ENCODE peak calls at places on chromosomes 11 and 22, in eight cellular contexts. I, Y, R, A, M, N, S and Z are unnamed samples.

GRCh38 chr22:38186429-38186828 is 4.8 kb upstream of the PLA2G6 start:
- DNase-seq in I (peak; percentile 51), Y (no peak), R (no peak), A (no peak), M (no peak), N (no peak), S (no peak), Z (no peak)

GRCh38 chr11:36354221-36355003 is 58.3 kb downstream of the PRR5L start:
- DNase-seq in I (no peak), Y (no peak), R (no peak), A (no peak), M (no peak), N (no peak), S (no peak), Z (no peak)

GRCh38 chr11:12164061-12165014 is 53.9 kb downstream of the MICAL2 start:
- DNase-seq in I (peak; percentile 85), Y (peak; percentile 46), R (no peak), A (peak; percentile 36), M (peak; percentile 86), N (no peak), S (no peak), Z (no peak)

GRCh38 chr11:117919326-117920275 is 9.6 kb downstream of the TMPRSS13 start:
- DNase-seq in I (no peak), Y (no peak), R (no peak), A (peak; percentile 12), M (peak; percentile 43), N (no peak), S (no peak), Z (no peak)

GRCh38 chr11:69518081-69518950 is 36.9 kb downstream of the LINC01488 start:
- DNase-seq in I (no peak), Y (no peak), R (no peak), A (no peak), M (no peak), N (no peak), S (no peak), Z (no peak)

GRCh38 chr22:19688301-19689290 is 25.7 kb upstream of the SEPTIN5 start:
- DNase-seq in I (no peak), Y (no peak), R (no peak), A (no peak), M (no peak), N (no peak), S (peak; percentile 61), Z (no peak)

GRCh38 chr11:78727816-78728215 is 153.2 kb upstream of the NARS2 start:
- DNase-seq in I (no peak), Y (no peak), R (no peak), A (no peak), M (no peak), N (no peak), S (no peak), Z (no peak)

GRCh38 chr11:130634186-130634585 is 185.7 kb downstream of the ADAMTS15 start:
- DNase-seq in I (no peak), Y (no peak), R (no peak), A (no peak), M (no peak), N (no peak), S (no peak), Z (no peak)

GRCh38 chr11:101187748-101188147 is 58.1 kb upstream of the PGR start:
- DNase-seq in I (no peak), Y (no peak), R (no peak), A (no peak), M (no peak), N (no peak), S (no peak), Z (no peak)

GRCh38 chr22:38136607-38137006 is 26.1 kb upstream of the BAIAP2L2 start:
- DNase-seq in I (no peak), Y (no peak), R (no peak), A (no peak), M (no peak), N (no peak), S (no peak), Z (no peak)

GRCh38 chr11:112497826-112498225 is 237.2 kb upstream of the PLET1 start:
- DNase-seq in I (no peak), Y (no peak), R (no peak), A (no peak), M (no peak), N (no peak), S (no peak), Z (no peak)

GRCh38 chr11:112499908-112500204 is 239.2 kb upstream of the PLET1 start:
- DNase-seq in I (no peak), Y (no peak), R (no peak), A (no peak), M (no peak), N (no peak), S (no peak), Z (no peak)

GRCh38 chr11:112498701-112499100 is 238.0 kb upstream of the PLET1 start:
- DNase-seq in I (no peak), Y (no peak), R (no peak), A (no peak), M (no peak), N (no peak), S (no peak), Z (no peak)

GRCh38 chr11:112503410-112503809 is 242.8 kb upstream of the PLET1 start:
- DNase-seq in I (no peak), Y (no peak), R (no peak), A (no peak), M (no peak), N (no peak), S (no peak), Z (no peak)

DNA sequence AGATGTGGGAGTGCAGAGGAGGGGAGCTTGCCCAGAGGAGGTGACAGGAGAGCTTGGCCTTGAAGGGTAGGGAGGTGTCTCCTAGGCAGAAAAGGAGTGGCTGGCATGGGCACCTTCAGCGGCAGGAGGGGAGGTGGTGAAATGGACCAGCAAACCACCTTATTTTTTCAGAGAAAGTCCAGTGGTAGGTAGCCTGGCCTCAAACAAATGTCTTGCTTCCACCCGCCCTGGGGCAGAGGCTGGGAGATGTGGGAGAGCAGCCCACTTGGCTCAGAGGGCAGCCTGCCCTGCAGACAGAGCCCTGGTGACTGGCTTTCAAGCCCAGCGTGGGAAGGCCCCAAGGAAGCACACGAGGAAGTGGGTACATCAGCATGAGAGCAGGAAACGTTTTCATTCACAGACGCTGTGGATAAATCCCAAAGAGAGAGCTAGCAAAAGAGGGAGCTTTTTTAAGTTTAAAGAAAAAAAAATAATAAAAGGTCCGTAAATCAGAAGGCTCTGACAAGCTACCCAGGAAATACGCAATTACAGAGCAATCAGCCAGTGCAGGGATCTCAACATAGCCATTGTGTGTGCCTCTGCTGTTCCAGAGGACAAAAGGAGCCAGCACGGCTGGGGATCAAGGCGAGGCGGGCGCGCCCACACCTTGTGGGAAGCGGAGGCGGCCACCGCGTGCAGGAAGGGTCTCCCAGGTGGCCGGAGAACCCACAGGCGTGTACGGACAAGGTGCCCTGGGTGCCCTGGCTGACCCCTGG is 238.7 kb upstream of the PLET1 start:
- DNase-seq in I (no peak), Y (no peak), R (no peak), A (no peak), M (no peak), N (no peak), S (peak; percentile 62), Z (no peak)
- H3K4me3 ChIP-seq in I (no peak overlapping the region), Y (no peak overlapping the region), R (no peak overlapping the region), A (no peak overlapping the region), M (no peak overlapping the region), N (no peak overlapping the region), S (no peak overlapping the region), Z (no peak overlapping the region)

GRCh38 chr22:41401781-41402648 is 20.3 kb downstream of the TEF start:
- DNase-seq in I (peak; percentile 21), Y (peak; percentile 43), R (peak; percentile 44), A (peak; percentile 40), M (peak; percentile 92), N (peak; percentile 86), S (peak; percentile 77), Z (peak; percentile 95)

GRCh38 chr22:41395531-41396240 is 13.9 kb downstream of the TEF start:
- DNase-seq in I (no peak), Y (no peak), R (no peak), A (no peak), M (no peak), N (no peak), S (peak; percentile 81), Z (no peak)

GRCh38 chr22:41398921-41399320 is 17.2 kb downstream of the TEF start:
- DNase-seq in I (no peak), Y (no peak), R (no peak), A (no peak), M (no peak), N (no peak), S (no peak), Z (no peak)

GRCh38 chr22:41394012-41394356 is 12.2 kb downstream of the TEF start:
- DNase-seq in I (no peak), Y (no peak), R (no peak), A (no peak), M (no peak), N (no peak), S (no peak), Z (no peak)

DNA sequence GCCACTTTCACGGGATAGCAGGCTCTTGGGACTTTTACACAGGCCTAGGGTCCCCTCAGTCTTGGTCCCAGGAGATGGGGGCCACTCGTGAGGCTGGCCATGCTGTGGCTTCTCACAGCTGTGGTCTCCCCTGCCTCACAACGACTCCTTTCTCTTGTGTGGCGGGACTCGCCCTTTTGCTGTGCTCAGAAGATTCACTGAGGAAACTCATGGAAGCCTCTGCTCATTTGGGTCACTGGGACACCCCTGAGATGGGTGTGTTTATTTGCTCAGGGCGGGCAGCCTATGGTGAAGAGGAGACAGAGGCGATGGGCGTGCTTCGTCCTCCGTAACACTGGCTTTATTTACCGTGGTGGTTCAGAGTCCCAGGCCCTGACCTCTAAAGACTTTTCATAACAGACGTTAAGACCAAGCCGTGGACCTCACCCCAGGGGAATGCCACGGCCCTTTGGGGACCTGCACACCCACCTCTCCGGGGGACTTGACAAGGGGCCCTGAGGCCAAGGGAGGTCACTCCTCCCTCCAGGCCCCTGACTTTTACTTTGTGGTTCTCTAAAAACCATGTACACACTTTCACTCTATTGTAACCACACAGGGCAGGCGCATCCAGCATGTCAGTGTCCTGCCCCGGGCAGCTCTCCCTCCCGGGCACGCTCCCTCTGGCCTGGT is 15.5 kb downstream of the TEF start:
- DNase-seq in I (no peak), Y (no peak), R (no peak), A (no peak), M (no peak), N (no peak), S (no peak), Z (no peak)
- TF ChIP-seq POLR2A in I (no peak), Y (no peak), R (no peak), A (no peak), M (no peak), N (no peak), S (no peak), Z (no peak)

GRCh38 chr11:75143420-75143731 is 7.5 kb upstream of the SLCO2B1 start:
- DNase-seq in I (no peak), Y (no peak), R (no peak), A (no peak), M (no peak), N (no peak), S (no peak), Z (no peak)
- H3K4me3 ChIP-seq in I (no peak overlapping the region), Y (no peak overlapping the region), R (no peak overlapping the region), A (no peak overlapping the region), M (no peak overlapping the region), N (no peak overlapping the region), S (no peak overlapping the region), Z (no peak overlapping the region)

GRCh38 chr11:59102259-59102765 is 4.7 kb upstream of the FAM111B start:
- DNase-seq in I (peak; percentile 46), Y (peak; percentile 78), R (peak; percentile 22), A (peak; percentile 14), M (peak; percentile 69), N (peak; percentile 11), S (peak; percentile 70), Z (peak; percentile 54)

GRCh38 chr11:59112494-59112893 is 5.5 kb downstream of the FAM111B start:
- DNase-seq in I (no peak), Y (no peak), R (no peak), A (no peak), M (no peak), N (no peak), S (no peak), Z (no peak)

GRCh38 chr11:59106363-59107336 is at the start of gene FAM111B:
- DNase-seq in I (peak; percentile 91), Y (peak; percentile 94), R (peak; percentile 67), A (peak; percentile 89), M (peak; percentile 91), N (peak; percentile 68), S (peak; percentile 89), Z (peak; percentile 91)
- TF ChIP-seq POLR2A in I (peak; percentile 29), Y (no peak), R (no peak), A (no peak), M (no peak), N (no peak), S (no peak), Z (peak; percentile 11)